ENCODE peak calls at places on chromosomes 11 and 22, in seven cellular contexts. Z is BE2C, Y is adrenal gland, E is H9, J is pancreas, C is uterus, W is OCI-LY7. V is an unnamed sample.

GRCh38 chr11:96200243-96200642 is 142.8 kb downstream of the MAML2 start:
- DNase-seq in Z (no peak), Y (no peak), E (no peak), J (no peak), C (no peak), W (no peak), V (no peak)

GRCh38 chr22:50301581-50301991 is 5.9 kb downstream of the PLXNB2 start:
- DNase-seq in Z (peak; percentile 64), Y (no peak), E (no peak), J (no peak), C (no peak), W (no peak), V (no peak)

GRCh38 chr22:45208993-45209838 is 31.5 kb downstream of the KIAA0930 start:
- DNase-seq in Z (peak; percentile 93), Y (peak; percentile 76), E (peak; percentile 66), J (no peak), C (no peak), W (no peak), V (no peak)

GRCh38 chr11:128898580-128899344 is 7.6 kb downstream of the KCNJ5 start:
- DNase-seq in Z (no peak), Y (peak; percentile 93), E (no peak), J (peak; percentile 46), C (no peak), W (no peak), V (peak; percentile 86)

GRCh38 chr11:121483805-121484478 is 31.2 kb upstream of the SORL1-AS1 start:
- DNase-seq in Z (no peak), Y (no peak), E (no peak), J (no peak), C (no peak), W (no peak), V (no peak)

GRCh38 chr11:31582697-31583096 is 73.1 kb downstream of the ELP4 start:
- DNase-seq in Z (no peak), Y (no peak), E (no peak), J (no peak), C (no peak), W (no peak), V (no peak)

GRCh38 chr11:11931461-11932055 is 76.9 kb downstream of the DKK3 start:
- DNase-seq in Z (peak; percentile 16), Y (peak; percentile 53), E (no peak), J (no peak), C (peak; percentile 16), W (peak; percentile 38), V (no peak)

GRCh38 chr22:39325392-39325932 is 6.0 kb upstream of the RPL3 start:
- DNase-seq in Z (no peak), Y (no peak), E (no peak), J (no peak), C (no peak), W (no peak), V (no peak)

GRCh38 chr11:69167916-69168691 is 12.4 kb downstream of the SMIM38 start:
- DNase-seq in Z (no peak), Y (no peak), E (no peak), J (no peak), C (no peak), W (no peak), V (peak; percentile 47)

GRCh38 chr11:19116315-19116970 is 525 bp upstream of the ZDHHC13 start:
- DNase-seq in Z (no peak), Y (no peak), E (no peak), J (no peak), C (no peak), W (peak; percentile 3), V (no peak)

GRCh38 chr11:125215205-125215565 is 50.6 kb downstream of the PKNOX2 start:
- DNase-seq in Z (no peak), Y (no peak), E (no peak), J (no peak), C (no peak), W (no peak), V (no peak)

GRCh38 chr11:32172771-32173170 is 81.9 kb downstream of the RCN1 start:
- DNase-seq in Z (no peak), Y (no peak), E (no peak), J (no peak), C (no peak), W (no peak), V (no peak)

GRCh38 chr22:47157486-47158270 is 395.2 kb downstream of the TBC1D22A start:
- DNase-seq in Z (no peak), Y (no peak), E (no peak), J (no peak), C (no peak), W (no peak), V (no peak)

GRCh38 chr11:46664612-46665011 is 35.8 kb downstream of the ARHGAP1 start:
- DNase-seq in Z (no peak), Y (peak; percentile 40), E (no peak), J (no peak), C (no peak), W (no peak), V (peak; percentile 28)

GRCh38 chr22:38062782-38063181 is 5.6 kb downstream of the PICK1 start:
- DNase-seq in Z (no peak), Y (peak; percentile 92), E (no peak), J (no peak), C (no peak), W (no peak), V (no peak)

GRCh38 chr22:35174398-35174797 is 82.9 kb upstream of the HMGXB4 start:
- DNase-seq in Z (no peak), Y (no peak), E (no peak), J (no peak), C (no peak), W (no peak), V (no peak)

GRCh38 chr11:119046489-119046888 is 10.5 kb downstream of the HYOU1 start:
- DNase-seq in Z (no peak), Y (no peak), E (no peak), J (no peak), C (no peak), W (no peak), V (no peak)

GRCh38 chr22:37387793-37388192 is 39.5 kb downstream of the ELFN2 start:
- DNase-seq in Z (no peak), Y (no peak), E (no peak), J (no peak), C (no peak), W (no peak), V (no peak)

DNA sequence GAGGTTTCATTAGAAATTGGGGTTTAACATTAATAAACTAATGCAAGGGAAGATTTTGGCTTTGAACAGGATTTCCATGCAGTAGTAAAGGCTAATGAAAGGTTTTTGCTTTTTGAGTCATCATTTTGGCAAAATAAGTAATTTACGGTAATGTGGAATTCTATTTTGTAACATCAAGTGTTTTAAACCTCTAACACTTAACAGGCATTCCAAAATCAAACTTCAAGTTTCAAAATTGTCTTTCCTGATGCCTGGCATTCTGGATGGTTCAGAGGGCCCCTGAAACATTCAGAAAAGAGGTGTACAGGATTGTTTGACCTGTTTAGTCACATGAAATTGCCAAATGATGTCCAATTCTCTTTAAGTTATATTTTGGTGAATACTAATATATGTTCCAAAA is 90.4 kb upstream of the GNAZ start:
- DNase-seq in Z (no peak), Y (no peak), E (no peak), J (no peak), C (no peak), W (no peak), V (no peak)
- H3K9me3 ChIP-seq in Z (no peaks in the 10 kb centered on the region), Y (no peaks in the 10 kb centered on the region), E (peaks cover 29% of the 10 kb centered on the region), J (no peaks in the 10 kb centered on the region), C (peaks cover 5% of the 10 kb centered on the region), W (peaks cover 47% of the 10 kb centered on the region), V (peaks cover 6% of the 10 kb centered on the region)

GRCh38 chr11:64917663-64917995 is 620 bp upstream of the ATG2A start:
- DNase-seq in Z (no peak), Y (no peak), E (no peak), J (no peak), C (no peak), W (no peak), V (no peak)

GRCh38 chr11:64919627-64920026 is 2.6 kb upstream of the ATG2A start:
- DNase-seq in Z (no peak), Y (no peak), E (no peak), J (no peak), C (no peak), W (no peak), V (no peak)

GRCh38 chr11:64916848-64917662 is at the start of gene ATG2A:
- DNase-seq in Z (peak; percentile 95), Y (peak; percentile 100), E (peak; percentile 99), J (peak; percentile 99), C (peak; percentile 99), W (peak; percentile 100), V (peak; percentile 100)

GRCh38 chr11:64916040-64916847 is 765 bp downstream of the ATG2A start:
- DNase-seq in Z (no peak), Y (peak; percentile 75), E (peak; percentile 47), J (no peak), C (peak; percentile 48), W (peak; percentile 48), V (peak; percentile 78)

GRCh38 chr11:64918056-64918455 is 1.0 kb upstream of the ATG2A start:
- DNase-seq in Z (no peak), Y (no peak), E (no peak), J (peak; percentile 13), C (no peak), W (peak; percentile 72), V (no peak)
- TF ChIP-seq CTCF in Z (peak; percentile 20), Y (no peak), E (no peak), J (no peak), C (no peak), W (peak; percentile 79), V (peak; percentile 25)

DNA sequence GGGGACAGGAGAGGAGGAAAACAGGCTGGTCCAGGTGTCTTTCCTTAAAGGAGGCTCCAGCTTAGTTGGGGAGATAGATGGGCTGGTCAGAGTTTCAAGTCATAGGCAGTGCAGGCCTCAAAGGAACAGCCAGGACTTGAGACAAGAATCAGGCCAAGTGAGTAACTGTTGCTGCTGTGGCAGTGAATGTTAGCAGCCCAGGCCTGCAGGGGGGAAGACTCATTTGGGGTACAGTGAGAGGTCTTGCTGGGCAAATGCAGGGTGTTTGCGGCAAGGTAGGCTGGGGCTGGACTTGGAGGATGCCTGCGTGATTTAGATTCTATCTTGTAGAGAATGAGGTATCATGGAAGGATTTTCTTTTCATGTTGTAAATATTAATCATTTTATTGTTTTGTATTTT is 24.1 kb downstream of the PTPRJ start:
- DNase-seq in Z (no peak), Y (no peak), E (no peak), J (no peak), C (no peak), W (peak; percentile 45), V (no peak)
- H3K4me1 ChIP-seq in Z (no peaks in the 10 kb centered on the region), Y (no peaks in the 10 kb centered on the region), E (peaks cover 7% of the 10 kb centered on the region), J (peaks cover 6% of the 10 kb centered on the region), C (peaks cover 4% of the 10 kb centered on the region), W (peaks cover 81% of the 10 kb centered on the region), V (peaks cover 30% of the 10 kb centered on the region)

DNA sequence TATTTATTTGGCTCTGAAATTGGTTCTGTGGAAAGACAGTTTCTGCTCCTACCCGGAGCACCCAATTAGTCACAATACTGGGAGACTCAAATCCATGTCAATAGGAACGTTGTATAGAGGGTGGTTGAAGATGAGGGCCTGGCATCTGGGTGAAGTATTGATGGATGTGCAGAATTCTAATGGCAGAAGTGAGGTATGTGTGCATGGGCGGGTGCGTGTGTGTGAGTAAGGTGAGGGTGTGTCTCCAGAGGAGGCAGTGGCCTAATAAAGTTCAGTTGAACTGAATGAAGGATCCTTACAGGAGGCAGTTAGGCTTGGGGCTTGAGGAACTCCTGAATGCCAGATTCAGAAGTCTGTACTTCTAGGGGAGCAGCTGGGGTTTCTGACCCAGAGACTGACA is 71.8 kb upstream of the B3GAT1 start:
- DNase-seq in Z (no peak), Y (peak; percentile 31), E (no peak), J (no peak), C (no peak), W (no peak), V (peak; percentile 11)
- H3K9me3 ChIP-seq in Z (no peaks in the 10 kb centered on the region), Y (no peaks in the 10 kb centered on the region), E (no peaks in the 10 kb centered on the region), J (no peaks in the 10 kb centered on the region), C (no peaks in the 10 kb centered on the region), W (no peaks in the 10 kb centered on the region), V (no peaks in the 10 kb centered on the region)

GRCh38 chr11:14232652-14233051 is 126.3 kb downstream of the RRAS2 start:
- DNase-seq in Z (no peak), Y (no peak), E (peak; percentile 67), J (no peak), C (no peak), W (no peak), V (no peak)
- TF ChIP-seq CTCF in Z (peak; percentile 31), Y (peak; percentile 19), E (peak; percentile 74), J (no peak), C (no peak), W (peak; percentile 67), V (peak; percentile 31)